ENCODE peak calls at places on chromosomes 13 and 19, in nine cellular contexts. Q is amygdala; H is stimulated activated CD8-positive, alpha-beta memory T cell treated with anti-CD3 and anti-CD28 coated beads, Interleukin-7, amount 100 ng/mL, for 4 hours; K is T47D; P is AG09309; S is stimulated activated CD4-positive, alpha-beta T cell treated with anti-CD3 and anti-CD28 coated beads, Interleukin-4, amount 100 ng/mL, for 4 hours; Z is activated T-cell treated with anti-CD3 and anti-CD28 coated beads for 48 hours; J is EH; T is NCI-H345. W is an unnamed sample.

GRCh38 chr13:100491164-100491847 is 97.3 kb downstream of the GGACT start:
- DNase-seq in Q (no peak), H (no peak), K (no peak), P (peak), S (no peak), Z (no peak), J (peak), T (no peak), W (peak)

GRCh38 chr13:36536546-36536945 is 104.3 kb downstream of the CCNA1 start:
- DNase-seq in Q (no peak), H (no peak), K (no peak), P (no peak), S (no peak), Z (no peak), J (no peak), T (peak), W (no peak)

GRCh38 chr19:14354445-14354844 is 26.8 kb upstream of the ADGRE5 start:
- DNase-seq in Q (no peak), H (no peak), K (no peak), P (no peak), S (no peak), Z (no peak), J (no peak), T (no peak), W (no peak)

GRCh38 chr13:94073006-94073744 is 406.3 kb downstream of the DCT start:
- DNase-seq in Q (no peak), H (no peak), K (peak), P (peak), S (no peak), Z (no peak), J (peak), T (no peak), W (no peak)

GRCh38 chr13:50130686-50131051 is 115.4 kb downstream of the KCNRG start:
- DNase-seq in Q (no peak), H (no peak), K (no peak), P (no peak), S (no peak), Z (no peak), J (peak), T (no peak), W (no peak)

GRCh38 chr19:6117534-6117933 is 7.2 kb upstream of the RFX2 start:
- DNase-seq in Q (no peak), H (no peak), K (no peak), P (no peak), S (no peak), Z (no peak), J (no peak), T (no peak), W (no peak)

GRCh38 chr19:55340784-55341147 is 1.1 kb downstream of the KMT5C start:
- DNase-seq in Q (no peak), H (no peak), K (no peak), P (no peak), S (no peak), Z (peak), J (no peak), T (peak), W (no peak)

GRCh38 chr13:107866007-107866665 is 349.2 kb downstream of the LIG4 start:
- DNase-seq in Q (peak), H (no peak), K (peak), P (no peak), S (no peak), Z (no peak), J (peak), T (peak), W (peak)

GRCh38 chr19:40607311-40607871 is 6.2 kb downstream of the LTBP4 start:
- DNase-seq in Q (no peak), H (no peak), K (no peak), P (no peak), S (no peak), Z (no peak), J (no peak), T (no peak), W (no peak)

GRCh38 chr19:57850553-57851017 is 926 bp downstream of the ZNF587 start:
- DNase-seq in Q (peak), H (no peak), K (peak), P (no peak), S (no peak), Z (no peak), J (peak), T (no peak), W (no peak)

W was measured in substantia nigra.